ENCODE peak calls at places on chromosomes 16 and 17, in ten cellular contexts. B, R, O, C, Q, S, N, M, H and L are unnamed samples.

GRCh38 chr17:75799402-75799801 is 14.8 kb downstream of the UNK start:
- DNase-seq in B (no peak), R (no peak), O (no peak), C (no peak), Q (no peak), S (no peak), N (no peak), M (peak; percentile 17), H (no peak), L (no peak)

GRCh38 chr16:56600398-56600999 is 7.9 kb upstream of the MT2A start:
- DNase-seq in B (no peak), R (peak; percentile 58), O (no peak), C (peak; percentile 43), Q (peak; percentile 69), S (no peak), N (peak; percentile 61), M (no peak), H (no peak), L (no peak)

GRCh38 chr16:84036982-84037425 is 5.6 kb downstream of the SLC38A8 start:
- DNase-seq in B (no peak), R (no peak), O (no peak), C (no peak), Q (no peak), S (no peak), N (no peak), M (no peak), H (no peak), L (no peak)

GRCh38 chr16:67936124-67936875 is at the start of gene PSMB10:
- DNase-seq in B (no peak), R (peak; percentile 68), O (peak; percentile 83), C (peak; percentile 60), Q (peak; percentile 55), S (no peak), N (peak; percentile 64), M (peak; percentile 75), H (peak; percentile 57), L (peak; percentile 47)

GRCh38 chr16:84667600-84668309 is 19.4 kb downstream of the KLHL36 start:
- DNase-seq in B (no peak), R (no peak), O (no peak), C (no peak), Q (peak; percentile 51), S (no peak), N (no peak), M (no peak), H (no peak), L (no peak)

GRCh38 chr16:57258910-57259475 is 13.9 kb downstream of the ARL2BP start:
- DNase-seq in B (no peak), R (no peak), O (no peak), C (no peak), Q (no peak), S (no peak), N (no peak), M (peak; percentile 39), H (no peak), L (no peak)

GRCh38 chr17:31663576-31663975 is 195.5 kb downstream of the COPRS start:
- DNase-seq in B (no peak), R (no peak), O (no peak), C (no peak), Q (no peak), S (no peak), N (no peak), M (no peak), H (no peak), L (no peak)

GRCh38 chr16:88759245-88759975 is 25.6 kb downstream of the PIEZO1 start:
- DNase-seq in B (no peak), R (no peak), O (peak; percentile 80), C (peak; percentile 84), Q (no peak), S (no peak), N (peak; percentile 79), M (no peak), H (no peak), L (no peak)

GRCh38 chr17:72811976-72812687 is 280.4 kb downstream of the SLC39A11 start:
- DNase-seq in B (no peak), R (no peak), O (no peak), C (no peak), Q (no peak), S (no peak), N (no peak), M (no peak), H (no peak), L (no peak)

GRCh38 chr17:27578718-27579085 is 52.3 kb upstream of the LGALS9 start:
- DNase-seq in B (no peak), R (no peak), O (no peak), C (no peak), Q (no peak), S (no peak), N (no peak), M (no peak), H (no peak), L (no peak)

GRCh38 chr17:10516638-10517037 is 1.7 kb downstream of the MYH1 start:
- DNase-seq in B (no peak), R (no peak), O (no peak), C (no peak), Q (no peak), S (no peak), N (no peak), M (no peak), H (no peak), L (no peak)

GRCh38 chr16:88479795-88480760 is 27.0 kb downstream of the ZFPM1 start:
- DNase-seq in B (no peak), R (peak; percentile 78), O (no peak), C (no peak), Q (no peak), S (no peak), N (no peak), M (no peak), H (no peak), L (no peak)

GRCh38 chr16:85413713-85414663 is 199.1 kb upstream of the GSE1 start:
- DNase-seq in B (no peak), R (peak; percentile 14), O (no peak), C (no peak), Q (no peak), S (no peak), N (no peak), M (peak; percentile 12), H (no peak), L (no peak)

GRCh38 chr16:4944333-4945281 is 7.7 kb upstream of the PPL start:
- DNase-seq in B (peak; percentile 96), R (no peak), O (peak; percentile 87), C (peak; percentile 96), Q (peak; percentile 86), S (peak; percentile 95), N (no peak), M (peak; percentile 99), H (peak; percentile 82), L (peak; percentile 93)

GRCh38 chr17:45368661-45369060 is 51.8 kb upstream of the MAP3K14 start:
- DNase-seq in B (no peak), R (no peak), O (no peak), C (no peak), Q (no peak), S (peak; percentile 85), N (no peak), M (no peak), H (no peak), L (no peak)

DNA sequence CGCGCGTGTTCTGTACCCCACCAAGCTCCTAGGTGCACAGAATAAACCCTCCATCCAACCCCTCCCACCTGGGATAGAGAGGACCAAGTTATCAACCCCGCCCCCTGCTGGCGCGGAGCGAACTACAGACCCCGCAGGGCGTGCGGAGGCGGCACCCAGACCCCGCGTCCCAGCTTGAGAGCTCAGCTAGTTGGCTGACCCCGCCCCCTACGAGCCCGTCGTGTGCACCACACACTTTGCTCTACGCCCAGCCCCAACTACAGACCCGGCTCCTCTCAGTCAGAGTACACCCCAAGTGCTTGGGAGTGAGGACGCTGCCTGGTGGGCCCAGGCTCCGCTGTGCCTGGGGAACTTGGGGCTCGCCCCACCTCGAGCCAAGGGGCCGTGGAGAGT is 1.5 kb downstream of the GRIN2A start:
- DNase-seq in B (no peak), R (peak; percentile 20), O (peak; percentile 20), C (peak; percentile 29), Q (peak; percentile 72), S (no peak), N (peak; percentile 91), M (peak; percentile 73), H (no peak), L (no peak)
- TF ChIP-seq CTCF in B (no peak), R (peak; percentile 66), O (no peak), C (no peak), Q (peak; percentile 60), S (no peak), N (peak; percentile 74), M (no peak), H (peak; percentile 49), L (no peak)

GRCh38 chr17:79985951-79986391 is 49.7 kb downstream of the TBC1D16 start:
- DNase-seq in B (no peak), R (no peak), O (no peak), C (peak; percentile 13), Q (no peak), S (no peak), N (no peak), M (peak; percentile 29), H (no peak), L (no peak)
- H3K27ac ChIP-seq in B (no peak overlapping the region), R (no peak overlapping the region), O (no peak overlapping the region), C (no peak overlapping the region), Q (peak overlapping the region; percentile 11), S (no peak overlapping the region), N (no peak overlapping the region), M (no peak overlapping the region), H (no peak overlapping the region), L (no peak overlapping the region)

DNA sequence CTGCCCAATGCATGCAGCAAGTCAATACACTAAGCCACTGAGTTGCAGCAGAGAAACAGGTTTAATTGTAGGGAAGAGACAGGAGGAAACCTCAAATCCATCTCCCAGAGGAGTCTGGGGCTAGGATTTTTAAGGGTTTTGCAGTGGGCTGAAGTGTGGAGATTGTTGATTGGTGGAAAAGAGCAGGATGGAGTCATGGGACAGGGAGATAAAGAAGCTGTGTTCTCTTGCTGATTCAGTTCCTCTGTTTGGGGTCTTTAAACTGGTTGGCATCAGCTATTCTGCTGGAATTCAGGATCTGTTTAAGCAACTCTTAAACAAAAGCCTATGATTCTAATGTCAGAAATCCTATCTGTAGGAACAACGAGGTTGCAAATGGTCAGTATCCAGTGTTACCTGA is 180.8 kb upstream of the CACNG3 start:
- DNase-seq in B (no peak), R (no peak), O (no peak), C (no peak), Q (no peak), S (no peak), N (no peak), M (no peak), H (no peak), L (no peak)
- TF ChIP-seq CTCF in B (no peak), R (no peak), O (no peak), C (no peak), Q (no peak), S (no peak), N (no peak), M (no peak), H (no peak), L (no peak)

DNA sequence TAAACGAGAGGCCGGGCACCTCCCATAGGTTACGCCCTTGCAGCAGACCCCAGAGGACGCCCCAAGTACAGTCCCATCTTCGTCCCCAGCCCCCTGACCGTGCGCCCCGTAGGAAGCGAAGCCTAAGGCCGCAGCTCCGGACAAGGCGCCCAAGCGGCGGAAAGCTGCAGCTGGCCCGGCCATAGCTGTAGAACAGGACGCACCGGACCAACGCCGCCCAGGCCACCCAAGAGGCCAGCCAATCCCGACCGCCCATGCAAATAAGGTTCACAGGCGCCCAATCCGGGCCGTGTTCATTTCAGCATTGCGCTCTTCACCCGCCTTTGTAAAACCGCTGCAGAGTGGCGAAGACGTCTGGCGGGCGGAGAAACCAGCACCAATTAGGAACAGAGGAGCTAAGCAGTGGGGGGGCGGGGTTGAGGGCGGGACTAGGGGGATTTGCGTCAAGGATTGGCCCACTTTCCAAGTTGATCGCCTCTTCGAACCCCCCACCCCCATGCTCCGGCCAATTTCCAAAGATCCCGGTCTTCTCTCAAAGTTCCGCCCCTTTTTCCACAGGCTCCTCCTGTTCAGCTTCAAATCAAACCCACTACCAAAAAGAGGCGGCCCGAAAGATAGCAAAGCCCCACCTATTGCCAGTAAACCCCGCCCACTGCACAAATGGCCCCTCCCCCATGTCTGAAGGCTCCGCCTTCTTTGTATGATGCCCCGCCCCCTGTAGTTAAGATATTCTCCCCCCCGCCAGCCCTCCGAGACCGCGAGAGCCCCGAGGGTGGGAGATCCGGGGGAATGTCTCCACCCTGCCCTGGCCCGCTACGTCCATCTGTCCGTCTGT is at the start of gene TMEM256:
- DNase-seq in B (peak; percentile 99), R (peak; percentile 98), O (peak; percentile 99), C (peak; percentile 99), Q (peak; percentile 100), S (peak; percentile 99), N (peak; percentile 100), M (peak; percentile 94), H (peak; percentile 99), L (peak; percentile 98)
- H3K27ac ChIP-seq in B (peak within 1 kb of the TSS; percentile 95), R (no peak within 1 kb of the TSS), O (peak within 1 kb of the TSS; percentile 83), C (peak within 1 kb of the TSS; percentile 93), Q (peak within 1 kb of the TSS; percentile 87), S (peak within 1 kb of the TSS; percentile 61), N (peak within 1 kb of the TSS; percentile 58), M (peak within 1 kb of the TSS; percentile 87), H (peak within 1 kb of the TSS; percentile 96), L (peak within 1 kb of the TSS; percentile 75)